ENCODE peak calls at places on chromosomes 5 and 9, in eight cellular contexts. L, J, V, O, U, M, N and B are unnamed samples.

GRCh38 chr9:68947015-68947414 is 66.9 kb downstream of the PRKACG start:
- DNase-seq in L (no peak), J (no peak), V (no peak), O (no peak), U (no peak), M (no peak), N (no peak), B (no peak)

GRCh38 chr9:119368681-119369581 is at the start of gene BRINP1:
- DNase-seq in L (no peak), J (no peak), V (no peak), O (peak; percentile 44), U (no peak), M (no peak), N (peak; percentile 32), B (peak; percentile 1)

GRCh38 chr9:35051069-35051967 is 21.1 kb downstream of the VCP start:
- DNase-seq in L (peak; percentile 33), J (no peak), V (peak; percentile 57), O (peak; percentile 46), U (peak; percentile 66), M (no peak), N (peak; percentile 72), B (peak; percentile 33)

GRCh38 chr9:25415723-25416122 is 262.5 kb downstream of the TUSC1 start:
- DNase-seq in L (no peak), J (no peak), V (no peak), O (no peak), U (no peak), M (no peak), N (no peak), B (no peak)

GRCh38 chr5:152688561-152689274 is 283.6 kb upstream of the NMUR2 start:
- DNase-seq in L (no peak), J (peak; percentile 25), V (no peak), O (peak; percentile 5), U (no peak), M (no peak), N (peak; percentile 33), B (peak; percentile 37)

GRCh38 chr5:141412853-141413539 is at the start of gene PCDHGA10:
- DNase-seq in L (peak; percentile 33), J (no peak), V (peak; percentile 86), O (no peak), U (peak; percentile 71), M (no peak), N (peak; percentile 59), B (peak; percentile 66)

GRCh38 chr5:66223637-66224036 is 79.5 kb downstream of the SREK1 start:
- DNase-seq in L (no peak), J (no peak), V (peak; percentile 19), O (no peak), U (no peak), M (no peak), N (no peak), B (no peak)

GRCh38 chr9:91986248-91986647 is 36.2 kb upstream of the ROR2 start:
- DNase-seq in L (no peak), J (no peak), V (no peak), O (no peak), U (no peak), M (no peak), N (no peak), B (no peak)

GRCh38 chr5:172841-173251 is 18.4 kb upstream of the LRRC14B start:
- DNase-seq in L (no peak), J (no peak), V (no peak), O (no peak), U (no peak), M (no peak), N (peak; percentile 16), B (no peak)

GRCh38 chr9:98687911-98688310 is 20.8 kb downstream of the GABBR2 start:
- DNase-seq in L (no peak), J (no peak), V (no peak), O (no peak), U (no peak), M (no peak), N (no peak), B (no peak)